ENCODE peak calls at places on chromosome 4, in seven cellular contexts. K is choroid plexus epithelial cell, T is ovary, Q is upper lobe of left lung, W is GM12865, E is cardiac muscle cell, U is upper lobe of right lung. R is an unnamed sample.

GRCh38 chr4:112284166-112284565 is 1.5 kb downstream of the TIFA start:
- DNase-seq in K (peak), T (no peak), Q (no peak), W (peak), E (no peak), U (no peak), R (peak)

GRCh38 chr4:921830-922331 is 10.2 kb downstream of the GAK start:
- DNase-seq in K (no peak), T (no peak), Q (peak), W (peak), E (no peak), U (peak), R (no peak)

GRCh38 chr4:181688416-181688815 is 554.8 kb upstream of the TENM3 start:
- DNase-seq in K (peak), T (no peak), Q (no peak), W (no peak), E (no peak), U (no peak), R (no peak)

GRCh38 chr4:47071863-47072441 is 40.6 kb downstream of the GABRB1 start:
- DNase-seq in K (peak), T (no peak), Q (no peak), W (no peak), E (no peak), U (no peak), R (peak)

GRCh38 chr4:22014222-22014741 is 65.7 kb upstream of the KCNIP4 start:
- DNase-seq in K (peak), T (no peak), Q (no peak), W (no peak), E (no peak), U (no peak), R (peak)

GRCh38 chr4:2843909-2844584 is 403 bp downstream of the ADD1 start:
- DNase-seq in K (peak), T (peak), Q (peak), W (peak), E (peak), U (peak), R (peak)

GRCh38 chr4:21879187-21879586 is 69.4 kb downstream of the KCNIP4 start:
- DNase-seq in K (peak), T (no peak), Q (no peak), W (peak), E (no peak), U (no peak), R (no peak)

GRCh38 chr4:9944431-9945425 is 76.6 kb downstream of the SLC2A9 start:
- DNase-seq in K (no peak), T (no peak), Q (no peak), W (no peak), E (no peak), U (no peak), R (peak)

GRCh38 chr4:28357985-28358384 is 1497.3 kb downstream of the STIM2 start:
- DNase-seq in K (peak), T (no peak), Q (no peak), W (no peak), E (no peak), U (no peak), R (peak)

GRCh38 chr4:89427765-89428164 is 120.2 kb upstream of the GPRIN3 start:
- DNase-seq in K (no peak), T (no peak), Q (no peak), W (no peak), E (no peak), U (no peak), R (no peak)

GRCh38 chr4:141395246-141395830 is 174.6 kb downstream of the ZNF330 start:
- DNase-seq in K (peak), T (no peak), Q (no peak), W (no peak), E (no peak), U (no peak), R (peak)

GRCh38 chr4:184574861-184575260 is 74.4 kb downstream of the CASP3 start:
- DNase-seq in K (no peak), T (no peak), Q (no peak), W (no peak), E (no peak), U (no peak), R (no peak)

GRCh38 chr4:139266583-139267257 is 13.3 kb downstream of the MGARP start:
- DNase-seq in K (peak), T (peak), Q (peak), W (peak), E (peak), U (peak), R (peak)

GRCh38 chr4:24651266-24651665 is 66.9 kb upstream of the DHX15 start:
- DNase-seq in K (no peak), T (no peak), Q (no peak), W (no peak), E (no peak), U (no peak), R (no peak)

GRCh38 chr4:101232074-101232776 is 115.1 kb downstream of the PPP3CA start:
- DNase-seq in K (peak), T (peak), Q (peak), W (peak), E (no peak), U (no peak), R (peak)

GRCh38 chr4:79141530-79141929 is 184.3 kb downstream of the NAA11 start:
- DNase-seq in K (peak), T (no peak), Q (no peak), W (peak), E (peak), U (no peak), R (peak)

GRCh38 chr4:174485025-174485424 is 37.3 kb downstream of the HPGD start:
- DNase-seq in K (no peak), T (no peak), Q (no peak), W (no peak), E (no peak), U (no peak), R (no peak)

GRCh38 chr4:56048621-56049427 is 100.1 kb downstream of the CEP135 start:
- DNase-seq in K (peak), T (peak), Q (peak), W (peak), E (peak), U (peak), R (peak)

GRCh38 chr4:59994118-59994517 is 1206.0 kb upstream of the ADGRL3 start:
- DNase-seq in K (no peak), T (no peak), Q (no peak), W (peak), E (no peak), U (no peak), R (no peak)

GRCh38 chr4:102730968-102731533 is 29.7 kb downstream of the MANBA start:
- DNase-seq in K (no peak), T (no peak), Q (no peak), W (no peak), E (no peak), U (no peak), R (no peak)

GRCh38 chr4:52370576-52370975 is 288.5 kb downstream of the USP46 start:
- DNase-seq in K (no peak), T (no peak), Q (no peak), W (no peak), E (no peak), U (no peak), R (no peak)

GRCh38 chr4:1959104-1959384 is 49.7 kb downstream of the NELFA start:
- DNase-seq in K (peak), T (no peak), Q (no peak), W (no peak), E (no peak), U (no peak), R (peak)

GRCh38 chr4:123060039-123060770 is 137.8 kb upstream of the NUDT6 start:
- DNase-seq in K (no peak), T (no peak), Q (no peak), W (no peak), E (no peak), U (no peak), R (no peak)

GRCh38 chr4:161248880-161249279 is 914.9 kb downstream of the FSTL5 start:
- DNase-seq in K (no peak), T (no peak), Q (no peak), W (no peak), E (no peak), U (no peak), R (no peak)

GRCh38 chr4:11009281-11009680 is 324.7 kb upstream of the CLNK start:
- DNase-seq in K (no peak), T (no peak), Q (no peak), W (no peak), E (no peak), U (no peak), R (peak)

GRCh38 chr4:11010624-11011023 is 326.1 kb upstream of the CLNK start:
- DNase-seq in K (no peak), T (no peak), Q (no peak), W (no peak), E (no peak), U (no peak), R (no peak)

GRCh38 chr4:11014199-11014598 is 329.6 kb upstream of the CLNK start:
- DNase-seq in K (no peak), T (no peak), Q (no peak), W (no peak), E (no peak), U (no peak), R (no peak)

GRCh38 chr4:11011249-11011648 is 326.7 kb upstream of the CLNK start:
- DNase-seq in K (no peak), T (no peak), Q (no peak), W (no peak), E (no peak), U (no peak), R (peak)

GRCh38 chr4:11013265-11013664 is 328.7 kb upstream of the CLNK start:
- DNase-seq in K (no peak), T (no peak), Q (no peak), W (no peak), E (no peak), U (no peak), R (no peak)
- TF ChIP-seq CTCF in K (no peak), T (no peak), Q (no peak), W (no peak), E (no peak), U (no peak), R (no peak)

GRCh38 chr4:66574145-66574978 is 904.1 kb upstream of the EPHA5 start:
- DNase-seq in K (peak), T (no peak), Q (no peak), W (no peak), E (no peak), U (no peak), R (no peak)
- H3K4me3 ChIP-seq in K (no peak), T (no peak), Q (no peak), W (no peak), E (no peak), U (no peak), R (no peak)

DNA sequence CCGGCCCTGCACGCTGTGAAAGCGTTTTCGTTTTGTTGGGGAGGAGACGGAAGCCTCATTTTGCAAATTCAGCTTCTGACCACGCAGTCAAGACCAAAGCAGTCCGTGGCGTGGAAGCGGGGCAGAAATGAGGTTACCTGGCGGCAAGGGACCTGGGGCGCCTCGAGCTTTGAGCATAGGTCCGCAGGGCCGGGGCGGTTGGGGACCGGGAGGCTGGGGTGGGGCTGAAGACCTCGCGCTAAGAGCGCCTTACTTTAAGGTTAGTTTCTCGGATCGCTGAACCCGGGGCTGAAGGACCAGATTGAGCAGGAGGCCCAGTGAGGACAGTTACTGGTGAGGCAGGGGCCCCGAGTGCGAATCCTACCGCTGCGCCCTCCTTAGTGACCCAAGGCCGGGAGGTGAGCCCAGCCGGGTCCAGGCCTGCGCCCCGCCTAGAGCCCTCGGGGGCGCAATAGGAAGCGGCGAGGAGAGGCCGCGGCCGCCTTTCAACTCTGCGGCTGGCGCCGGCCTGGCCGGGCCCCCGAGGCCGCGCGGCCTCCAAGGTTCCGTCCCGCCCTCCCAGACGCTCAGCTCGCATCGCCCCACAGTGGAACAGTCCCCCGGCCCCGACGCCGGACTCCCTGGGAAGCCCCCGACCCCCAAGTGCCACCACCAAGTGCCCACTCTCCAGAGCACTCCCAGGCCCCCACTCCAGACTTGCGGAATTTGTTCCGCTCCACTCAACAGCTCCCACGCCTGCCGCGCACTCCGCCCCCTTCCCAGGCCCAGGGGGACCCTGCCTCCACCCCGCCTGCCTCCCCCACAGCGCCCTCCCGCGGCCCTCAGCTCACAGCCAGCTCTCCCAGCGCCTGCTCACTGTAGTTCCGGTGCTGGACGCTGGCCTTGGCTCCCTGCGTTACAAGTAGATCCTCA is 7.6 kb downstream of the MSX1 start:
- DNase-seq in K (peak), T (no peak), Q (no peak), W (peak), E (peak), U (no peak), R (no peak)
- TF ChIP-seq CTCF in K (peak), T (no peak), Q (no peak), W (peak), E (peak), U (no peak), R (no peak)

DNA sequence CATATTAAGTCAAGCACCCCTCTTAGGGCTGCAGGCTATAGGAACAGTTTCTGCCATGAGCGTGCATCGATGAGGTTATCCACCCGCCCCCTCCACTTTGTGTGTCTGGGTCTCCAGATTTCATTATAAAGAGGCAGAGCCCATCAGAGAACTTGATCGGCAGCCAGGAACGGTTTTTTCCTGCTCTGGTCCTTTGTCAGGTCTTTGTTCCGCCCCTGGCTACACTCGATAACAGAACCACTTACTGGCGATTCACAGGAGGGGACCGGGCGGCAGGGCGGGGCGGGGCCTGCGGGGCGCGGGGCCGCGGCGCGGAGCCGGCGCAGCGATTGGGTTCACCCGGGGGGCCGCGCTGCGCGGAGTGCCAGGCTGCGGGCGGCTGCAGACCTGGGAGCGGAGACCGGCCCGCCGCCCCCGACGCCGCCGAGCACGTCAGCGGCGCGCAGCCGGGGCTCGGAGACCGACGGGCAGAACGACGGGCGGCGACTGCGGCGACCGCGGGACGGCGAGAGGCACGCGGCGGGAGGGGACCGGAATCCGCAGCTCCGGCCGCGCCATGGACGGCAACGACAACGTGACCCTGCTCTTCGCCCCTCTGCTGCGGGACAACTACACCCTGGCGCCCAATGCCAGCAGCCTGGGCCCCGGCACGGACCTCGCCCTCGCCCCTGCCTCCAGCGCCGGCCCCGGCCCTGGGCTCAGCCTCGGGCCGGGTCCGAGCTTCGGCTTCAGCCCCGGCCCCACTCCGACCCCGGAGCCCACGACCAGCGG is at the start of gene SLC10A4:
- DNase-seq in K (no peak), T (no peak), Q (no peak), W (no peak), E (peak), U (peak), R (no peak)
- H3K4me3 ChIP-seq in K (peak), T (no peak), Q (peak), W (no peak), E (peak), U (peak), R (no peak)

GRCh38 chr4:179872751-179873150 is 2370.5 kb upstream of the TENM3 start:
- DNase-seq in K (no peak), T (no peak), Q (no peak), W (no peak), E (no peak), U (no peak), R (no peak)

GRCh38 chr4:179871726-179872125 is 2371.5 kb upstream of the TENM3 start:
- DNase-seq in K (no peak), T (no peak), Q (no peak), W (no peak), E (no peak), U (no peak), R (no peak)

GRCh38 chr4:179867300-179867878 is 2375.8 kb upstream of the TENM3 start:
- DNase-seq in K (peak), T (peak), Q (peak), W (peak), E (peak), U (no peak), R (peak)
- TF ChIP-seq CTCF in K (peak), T (no peak), Q (peak), W (peak), E (no peak), U (peak), R (peak)